ENCODE peak calls at places on chromosomes 7 and 10, in five cellular contexts. V, Y, S, F and E are unnamed samples.
A peak's percentile ranks its signal among the peaks of the same experiment; 100 is the strongest.

GRCh38 chr7:2527505-2528464 is 8.2 kb downstream of the LFNG start:
- DNase-seq in V (no peak), Y (no peak), S (no peak), F (no peak), E (peak; percentile 69)

GRCh38 chr10:132837905-132838304 is 52.0 kb upstream of the NKX6-2 start:
- DNase-seq in V (no peak), Y (no peak), S (no peak), F (no peak), E (no peak)

GRCh38 chr10:126104767-126105166 is 208.4 kb downstream of the FANK1 start:
- DNase-seq in V (no peak), Y (no peak), S (no peak), F (no peak), E (no peak)

GRCh38 chr7:77157446-77157845 is 35.0 kb downstream of the CCDC146 start:
- DNase-seq in V (no peak), Y (no peak), S (no peak), F (no peak), E (peak; percentile 17)

GRCh38 chr10:128751851-128752250 is 625.6 kb upstream of the MKI67 start:
- DNase-seq in V (no peak), Y (no peak), S (no peak), F (no peak), E (no peak)

GRCh38 chr10:23284155-23284554 is 60.4 kb downstream of the C10orf67 start:
- DNase-seq in V (no peak), Y (no peak), S (no peak), F (no peak), E (no peak)

GRCh38 chr7:1927942-1928341 is 257.9 kb downstream of the ELFN1 start:
- DNase-seq in V (no peak), Y (no peak), S (no peak), F (no peak), E (no peak)

GRCh38 chr10:10794056-10794455 is 223.6 kb upstream of the CELF2 start:
- DNase-seq in V (no peak), Y (no peak), S (no peak), F (no peak), E (peak; percentile 70)

GRCh38 chr10:60350400-60350799 is 39.3 kb downstream of the ANK3 start:
- DNase-seq in V (no peak), Y (no peak), S (no peak), F (no peak), E (no peak)

GRCh38 chr10:72337039-72337629 is 17.6 kb downstream of the DNAJB12 start:
- DNase-seq in V (no peak), Y (peak; percentile 84), S (peak; percentile 83), F (peak; percentile 76), E (peak; percentile 93)

GRCh38 chr10:124383496-124383895 is 35.2 kb downstream of the OAT start:
- DNase-seq in V (no peak), Y (no peak), S (no peak), F (no peak), E (no peak)

GRCh38 chr10:49620286-49620810 is 6.5 kb downstream of the CHAT start:
- DNase-seq in V (no peak), Y (no peak), S (no peak), F (peak; percentile 2), E (no peak)

GRCh38 chr10:77236700-77237099 is 400.9 kb downstream of the KCNMA1 start:
- DNase-seq in V (no peak), Y (no peak), S (no peak), F (no peak), E (peak; percentile 55)

GRCh38 chr7:35465791-35466336 is 212.0 kb upstream of the TBX20 start:
- DNase-seq in V (no peak), Y (no peak), S (no peak), F (no peak), E (no peak)

GRCh38 chr7:50711271-50712175 is 71.2 kb downstream of the GRB10 start:
- DNase-seq in V (no peak), Y (no peak), S (no peak), F (no peak), E (peak; percentile 49)

GRCh38 chr7:150373049-150373801 is 4.6 kb downstream of the REPIN1 start:
- DNase-seq in V (no peak), Y (no peak), S (no peak), F (peak; percentile 17), E (no peak)

GRCh38 chr7:22406715-22407114 is 49.8 kb upstream of the RAPGEF5 start:
- DNase-seq in V (no peak), Y (no peak), S (no peak), F (no peak), E (no peak)

GRCh38 chr7:149774237-149775175 is 1.1 kb upstream of the ZNF467 start:
- DNase-seq in V (no peak), Y (no peak), S (no peak), F (no peak), E (no peak)

GRCh38 chr10:110755781-110756180 is 111.6 kb downstream of the RBM20 start:
- DNase-seq in V (no peak), Y (no peak), S (no peak), F (no peak), E (no peak)

GRCh38 chr10:80205478-80206276 is at the start of gene ANXA11:
- DNase-seq in V (no peak), Y (no peak), S (peak; percentile 82), F (peak; percentile 83), E (peak; percentile 80)

GRCh38 chr7:151680810-151681209 is 161.1 kb upstream of the RHEB start:
- DNase-seq in V (no peak), Y (no peak), S (no peak), F (no peak), E (peak; percentile 86)

GRCh38 chr10:97069576-97070362 is 116.0 kb downstream of the SLIT1 start:
- DNase-seq in V (no peak), Y (no peak), S (no peak), F (no peak), E (peak; percentile 88)

GRCh38 chr10:34254596-34254995 is 560.5 kb downstream of the PARD3 start:
- DNase-seq in V (no peak), Y (no peak), S (no peak), F (no peak), E (peak; percentile 98)

GRCh38 chr7:40586197-40586596 is 451.4 kb downstream of the SUGCT start:
- DNase-seq in V (no peak), Y (no peak), S (no peak), F (no peak), E (no peak)

GRCh38 chr10:71456631-71457030 is 59.9 kb downstream of the CDH23 start:
- DNase-seq in V (no peak), Y (no peak), S (no peak), F (no peak), E (no peak)

GRCh38 chr7:80918406-80918805 is 445 bp downstream of the SEMA3C start:
- DNase-seq in V (no peak), Y (no peak), S (peak; percentile 16), F (no peak), E (peak; percentile 46)

GRCh38 chr7:93651603-93652159 is 77.2 kb upstream of the CALCR start:
- DNase-seq in V (no peak), Y (no peak), S (no peak), F (no peak), E (no peak)

GRCh38 chr7:27899601-27900000 is 159.6 kb downstream of the TAX1BP1 start:
- DNase-seq in V (no peak), Y (no peak), S (no peak), F (no peak), E (no peak)

GRCh38 chr10:71737356-71738172 is 18.0 kb upstream of the C10orf105 start:
- DNase-seq in V (no peak), Y (no peak), S (no peak), F (no peak), E (no peak)

GRCh38 chr10:125812128-125812527 is 10.9 kb downstream of the UROS start:
- DNase-seq in V (peak; percentile 29), Y (no peak), S (no peak), F (no peak), E (no peak)

GRCh38 chr10:13100349-13101294 is 659 bp downstream of the OPTN start:
- DNase-seq in V (no peak), Y (no peak), S (no peak), F (peak; percentile 31), E (peak; percentile 38)

DNA sequence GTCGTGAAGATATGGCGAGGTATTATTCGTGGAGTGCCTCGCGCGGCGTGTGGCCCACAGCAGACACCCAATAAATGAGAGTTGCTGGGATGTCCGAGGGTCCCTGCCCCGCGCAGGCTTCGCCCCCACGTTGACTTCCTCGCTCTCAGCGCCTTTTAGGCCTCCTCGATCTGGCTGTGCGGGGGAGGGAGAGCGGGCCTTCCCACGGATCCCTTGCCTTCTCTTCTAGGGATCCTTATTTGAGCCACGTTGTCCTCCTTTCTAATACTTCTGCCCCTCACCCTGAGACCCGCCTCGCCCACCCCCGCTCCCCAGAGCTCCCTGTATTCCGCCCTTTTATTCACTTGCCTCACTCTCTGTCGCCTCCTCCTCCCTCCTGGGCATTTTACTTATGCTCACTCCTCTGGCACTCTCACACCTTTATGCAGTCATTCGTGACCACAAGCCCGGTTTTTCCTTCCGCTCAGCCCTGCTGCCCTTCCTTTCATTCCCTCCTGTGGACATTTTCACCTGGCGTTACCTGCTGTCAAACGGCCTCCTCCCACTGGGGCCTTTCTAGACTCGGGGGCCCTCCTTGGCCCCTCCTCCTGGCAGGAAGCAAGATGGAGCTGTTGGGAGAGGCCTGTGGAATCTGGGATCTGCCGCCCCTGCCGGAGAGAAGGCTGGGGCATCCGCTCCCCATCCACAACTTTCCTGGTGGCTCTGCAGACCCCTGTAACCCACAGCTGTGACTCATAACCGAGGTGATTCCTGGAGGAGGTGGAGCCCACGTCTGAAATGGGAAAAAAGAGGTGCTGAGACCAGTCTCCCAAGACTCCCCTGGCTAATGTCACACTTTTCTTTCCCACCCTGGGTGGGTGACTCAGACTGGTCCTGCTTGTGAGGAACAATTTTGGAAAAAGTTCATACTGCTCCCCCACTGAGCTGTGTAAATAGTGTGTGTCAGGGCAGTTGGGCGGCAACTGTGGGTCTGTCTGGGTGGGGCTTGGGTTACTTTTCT is 1.0 kb downstream of the VCL start:
- DNase-seq in V (no peak), Y (peak; percentile 29), S (peak; percentile 63), F (peak; percentile 68), E (peak; percentile 83)
- TF ChIP-seq CTCF in V (peak; percentile 60), Y (peak; percentile 18), S (peak; percentile 26), F (no peak), E (no peak)

DNA sequence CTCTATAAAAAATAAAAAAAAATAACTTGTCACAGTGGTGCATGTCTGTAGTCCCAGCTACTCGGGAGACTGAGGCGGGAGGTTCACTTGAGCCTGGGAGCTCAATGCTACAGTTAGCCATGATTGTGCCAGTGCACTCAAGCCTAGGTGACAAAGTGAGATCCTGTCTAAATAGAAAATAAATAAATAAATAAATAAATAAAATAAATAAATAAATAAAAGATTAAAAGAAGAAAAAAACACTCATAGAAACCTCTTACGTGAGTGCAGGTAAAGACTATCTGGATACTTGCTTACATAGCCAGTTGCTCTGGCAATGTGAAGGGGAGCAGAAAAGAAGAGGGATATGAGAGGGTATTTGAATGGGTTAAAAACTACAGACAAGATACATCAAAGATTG is 242.5 kb upstream of the PCDH15 start:
- DNase-seq in V (no peak), Y (no peak), S (no peak), F (no peak), E (no peak)
- TF ChIP-seq CTCF in V (no peak), Y (no peak), S (no peak), F (no peak), E (no peak)

GRCh38 chr7:5822742-5823503 is 41.5 kb upstream of the RNF216 start:
- DNase-seq in V (peak; percentile 60), Y (peak; percentile 98), S (peak; percentile 89), F (peak; percentile 95), E (peak; percentile 93)
- TF ChIP-seq CTCF in V (no peak), Y (peak; percentile 44), S (no peak), F (no peak), E (no peak)

GRCh38 chr7:143373255-143373794 is 7.8 kb upstream of the ZYX start:
- DNase-seq in V (no peak), Y (no peak), S (no peak), F (no peak), E (no peak)
- TF ChIP-seq CTCF in V (no peak), Y (no peak), S (no peak), F (no peak), E (no peak)